ENCODE peak calls at places on chromosomes 16 and 17, in seven cellular contexts. E, J, K, H, L, I and S are unnamed samples.

GRCh38 chr17:42878123-42878880 is 22.3 kb upstream of the G6PC1 start:
- DNase-seq in K (no peak), I (no peak), H (no peak), L (no peak), E (no peak), J (no peak), S (peak)

GRCh38 chr17:11943759-11944347 is 53.4 kb downstream of the ZNF18 start:
- DNase-seq in E (no peak), H (no peak), K (no peak), L (no peak), J (no peak), I (no peak), S (no peak)

GRCh38 chr16:57021693-57022092 is 32.3 kb downstream of the NLRC5 start:
- DNase-seq in E (no peak), I (no peak), J (no peak), K (no peak), L (no peak), H (no peak), S (no peak)

GRCh38 chr16:4505356-4506153 is 29.4 kb downstream of the HMOX2 start:
- DNase-seq in E (no peak), J (no peak), H (no peak), K (no peak), I (no peak), L (no peak), S (no peak)

GRCh38 chr16:22262460-22262859 is 34.7 kb upstream of the POLR3E start:
- DNase-seq in E (no peak), L (no peak), K (no peak), I (no peak), J (no peak), H (peak), S (peak)

GRCh38 chr17:73639926-73640325 is 4.3 kb downstream of the SDK2 start:
- DNase-seq in I (no peak), L (no peak), J (no peak), H (no peak), K (no peak), E (no peak), S (no peak)

GRCh38 chr16:57380671-57381462 is 8.6 kb downstream of the CX3CL1 start:
- DNase-seq in H (peak), I (no peak), J (no peak), E (no peak), K (no peak), L (no peak), S (peak)

GRCh38 chr17:32795339-32795979 is 81.5 kb downstream of the MYO1D start:
- DNase-seq in K (no peak), H (peak), E (no peak), J (no peak), L (no peak), I (no peak), S (peak)

GRCh38 chr16:3149630-3150345 is 15.0 kb downstream of the ZNF213 start:
- DNase-seq in H (peak), K (peak), J (peak), I (no peak), E (no peak), L (peak), S (peak)

GRCh38 chr16:51243836-51244483 is 92.9 kb upstream of the SALL1 start:
- DNase-seq in E (peak), I (no peak), H (no peak), J (no peak), L (no peak), K (peak), S (no peak)

GRCh38 chr17:3940965-3941698 is 23.1 kb downstream of the ATP2A3 start:
- DNase-seq in H (no peak), L (no peak), E (no peak), J (no peak), I (no peak), K (no peak), S (no peak)

GRCh38 chr17:56707312-56708219 is 114.1 kb downstream of the NOG start:
- DNase-seq in L (no peak), K (no peak), I (no peak), E (no peak), J (no peak), H (peak), S (peak)

GRCh38 chr17:67995568-67996191 is 589 bp downstream of the C17orf58 start:
- DNase-seq in E (no peak), L (no peak), H (no peak), J (no peak), I (no peak), K (peak), S (peak)

GRCh38 chr16:89315791-89316581 is 98.5 kb downstream of the ZNF778 start:
- DNase-seq in K (peak), H (peak), I (no peak), L (no peak), J (peak), E (peak), S (peak)

GRCh38 chr16:29804020-29804419 is 2.3 kb upstream of the MAZ start:
- DNase-seq in E (no peak), L (no peak), I (no peak), H (no peak), J (no peak), K (no peak), S (no peak)
- H3K4me3 ChIP-seq in E (no peak), L (no peak), I (no peak), H (no peak), J (no peak), K (no peak), S (no peak)

GRCh38 chr16:87849419-87850008 is 19.8 kb downstream of the SLC7A5 start:
- DNase-seq in L (no peak), E (no peak), I (no peak), H (no peak), J (no peak), K (no peak), S (no peak)

GRCh38 chr16:87850009-87851006 is 19.0 kb downstream of the SLC7A5 start:
- DNase-seq in E (no peak), H (peak), L (peak), I (no peak), J (no peak), K (peak), S (peak)

GRCh38 chr16:87848676-87849345 is 20.5 kb downstream of the SLC7A5 start:
- DNase-seq in I (no peak), H (no peak), J (no peak), E (no peak), L (no peak), K (no peak), S (no peak)

GRCh38 chr16:87851601-87852000 is 17.7 kb downstream of the SLC7A5 start:
- DNase-seq in E (no peak), J (no peak), K (no peak), H (no peak), L (no peak), I (no peak), S (no peak)

DNA sequence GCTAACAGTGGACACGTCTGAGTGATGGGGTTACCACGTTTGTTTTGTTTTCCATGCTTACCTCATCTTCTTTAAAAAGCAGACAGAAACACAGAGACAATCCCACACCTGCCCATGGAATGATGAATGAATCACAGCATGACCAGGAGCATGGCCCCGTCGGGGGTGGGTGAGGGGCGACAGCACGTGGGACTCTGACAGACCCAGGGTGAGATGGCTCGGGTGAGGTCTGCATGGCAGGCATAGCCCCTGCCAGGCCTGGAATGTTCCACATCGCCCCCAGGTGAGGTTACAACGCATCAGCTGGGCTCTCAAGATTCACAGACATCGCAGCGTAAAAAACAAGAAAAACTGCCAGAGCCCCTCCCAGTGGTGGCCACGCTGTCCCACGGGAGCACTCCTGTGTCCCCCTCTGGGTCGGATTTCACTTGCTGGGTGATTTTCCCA is 18.1 kb downstream of the SLC7A5 start:
- DNase-seq in L (no peak), H (no peak), I (no peak), E (no peak), K (no peak), J (no peak), S (no peak)
- TF ChIP-seq CTCF in L (no peak), H (no peak), I (no peak), E (no peak), K (no peak), J (no peak), S (no peak)

GRCh38 chr16:48860341-48860740 is 250.4 kb upstream of the N4BP1 start:
- DNase-seq in H (no peak), L (no peak), K (no peak), I (no peak), E (no peak), J (no peak), S (no peak)
- H3K4me3 ChIP-seq in H (no peak), L (no peak), K (no peak), I (no peak), E (no peak), J (no peak), S (no peak)

GRCh38 chr16:30526823-30527634 is 663 bp upstream of the ZNF768 start:
- DNase-seq in E (peak), H (peak), L (peak), K (peak), J (peak), I (peak), S (peak)
- TF ChIP-seq CTCF in E (peak), H (peak), L (peak), K (peak), J (peak), I (peak), S (peak)

GRCh38 chr16:80614908-80615696 is 74.3 kb downstream of the DYNLRB2 start:
- DNase-seq in H (peak), K (peak), E (peak), L (no peak), I (no peak), J (no peak), S (peak)
- H3K4me3 ChIP-seq in H (no peak), K (no peak), E (no peak), L (no peak), I (no peak), J (no peak), S (no peak)

DNA sequence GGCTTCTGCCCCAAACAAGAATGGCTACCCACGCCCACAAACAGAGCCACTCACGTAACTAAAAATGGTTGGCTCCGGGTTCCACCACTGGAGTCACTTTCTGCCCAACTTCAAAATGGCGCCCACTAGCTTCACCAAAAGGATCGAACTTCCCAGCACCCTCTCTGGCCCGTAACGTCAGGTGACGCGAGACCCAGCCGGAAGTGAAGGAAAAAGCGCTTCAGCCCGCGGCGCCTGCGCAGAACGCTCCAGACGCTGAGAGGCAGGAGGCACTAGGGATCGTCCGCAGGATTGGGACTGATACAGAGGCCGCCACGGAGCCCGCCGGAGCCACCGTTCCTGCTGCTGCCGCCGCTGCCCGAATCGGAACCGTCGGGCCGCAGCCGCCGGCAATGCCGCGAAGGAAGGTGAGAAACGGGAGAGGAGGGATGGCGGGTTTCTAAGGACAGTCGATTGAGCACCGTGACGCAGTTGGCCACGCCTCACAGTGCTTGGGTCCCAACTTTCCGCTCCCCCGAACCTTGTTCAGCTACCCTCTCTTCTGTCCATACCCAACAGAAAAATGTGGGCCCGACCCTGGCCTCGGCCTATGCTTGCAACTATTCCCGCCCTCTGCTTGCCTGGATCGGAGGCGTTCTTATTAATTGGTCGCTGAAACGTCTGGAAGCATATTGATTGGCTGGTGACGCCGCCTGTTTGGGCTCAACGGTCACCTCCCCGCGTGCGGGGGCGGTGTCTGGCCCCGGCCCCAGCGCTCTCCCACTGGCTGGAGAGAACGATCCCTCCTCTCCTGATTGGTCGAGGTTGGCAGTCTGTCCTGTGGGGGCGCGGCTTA is at the start of gene KAT7:
- DNase-seq in L (peak), E (peak), J (peak), I (peak), H (peak), K (peak), S (peak)
- TF ChIP-seq CTCF in L (no peak), E (no peak), J (no peak), I (no peak), H (no peak), K (no peak), S (no peak)

GRCh38 chr17:39208136-39208535 is 8.1 kb downstream of the RPL19 start:
- DNase-seq in I (no peak), K (no peak), H (no peak), J (no peak), E (no peak), L (no peak), S (no peak)

GRCh38 chr17:39212200-39212810 is 12.2 kb downstream of the RPL19 start:
- DNase-seq in L (peak), J (no peak), K (no peak), H (no peak), I (no peak), E (no peak), S (no peak)

GRCh38 chr17:39209317-39210092 is 9.4 kb downstream of the RPL19 start:
- DNase-seq in H (peak), J (peak), K (peak), I (no peak), L (peak), E (no peak), S (peak)

GRCh38 chr17:39210093-39210434 is 10.0 kb downstream of the RPL19 start:
- DNase-seq in H (no peak), K (no peak), I (no peak), L (no peak), J (no peak), E (no peak), S (no peak)

GRCh38 chr17:39208893-39209292 is 8.8 kb downstream of the RPL19 start:
- DNase-seq in K (peak), E (no peak), L (no peak), H (no peak), J (no peak), I (no peak), S (no peak)
- H3K4me3 ChIP-seq in K (no peak), E (no peak), L (no peak), H (no peak), J (no peak), I (no peak), S (no peak)

DNA sequence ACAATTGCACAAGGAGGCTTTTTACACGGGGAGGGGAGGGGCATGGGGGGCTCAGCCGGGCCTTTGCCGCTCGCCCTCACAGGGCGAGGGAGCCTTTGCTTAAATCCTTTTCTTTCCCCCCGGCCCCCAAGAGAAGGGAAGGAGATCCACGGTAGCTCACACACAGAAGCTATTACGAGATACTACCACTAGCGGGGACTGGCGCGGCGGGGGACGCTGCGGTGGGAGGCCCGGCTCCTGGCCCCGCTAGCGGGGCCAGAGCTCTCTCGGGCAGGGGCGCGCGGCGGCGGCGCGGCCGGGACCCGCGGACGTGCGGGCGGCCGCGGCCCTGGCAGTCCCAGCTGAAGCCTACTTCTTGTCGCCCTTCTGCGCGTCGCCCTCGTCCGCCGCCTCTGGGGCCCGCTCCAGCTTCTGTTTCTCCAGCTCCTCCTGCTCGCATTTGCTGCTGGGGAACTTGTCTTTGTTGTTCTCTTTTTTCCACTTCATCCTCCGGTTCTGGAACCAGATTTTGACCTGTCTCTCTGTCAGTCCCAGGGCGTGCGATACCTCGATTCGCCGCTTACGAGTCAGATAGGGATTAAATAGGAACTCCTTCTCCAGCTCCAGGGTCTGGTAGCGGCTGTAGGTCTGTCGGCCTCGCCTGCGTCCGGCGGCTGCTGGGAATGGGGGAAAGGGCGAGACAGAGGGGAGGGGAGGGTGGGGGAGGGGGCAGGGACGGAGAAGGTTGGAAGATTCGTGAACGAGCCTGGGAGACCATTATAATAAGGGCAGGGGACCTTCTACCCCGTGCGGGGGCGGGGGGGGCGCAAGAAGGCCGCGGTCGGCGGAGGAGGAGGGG is 2.0 kb downstream of the HOXB8 start:
- DNase-seq in I (no peak), K (no peak), H (no peak), L (no peak), J (no peak), E (no peak), S (peak)
- TF ChIP-seq CTCF in I (peak), K (no peak), H (peak), L (peak), J (no peak), E (no peak), S (peak)